ENCODE peak calls at places on chromosomes 5 and 9, in nine cellular contexts. One of them, this sample, is unnamed.

GRCh38 chr5:138596105-138596987 is 21.1 kb upstream of the HSPA9 start:
- DNase-seq in upper lobe of left lung: no peak
- DNase-seq in spleen: no peak
- DNase-seq in uterus: no peak
- DNase-seq in ovary: no peak
- DNase-seq in NB4: peak
- DNase-seq in transverse colon: no peak
- DNase-seq in lower leg skin: no peak
- DNase-seq in esophagus squamous epithelium: no peak
- DNase-seq in this sample: no peak

GRCh38 chr5:102681403-102681983 is 73.6 kb upstream of the PAM start:
- DNase-seq in ovary: peak
- DNase-seq in esophagus squamous epithelium: no peak
- DNase-seq in lower leg skin: no peak
- DNase-seq in spleen: no peak
- DNase-seq in uterus: peak
- DNase-seq in NB4: peak
- DNase-seq in upper lobe of left lung: no peak
- DNase-seq in transverse colon: peak
- DNase-seq in this sample: peak

GRCh38 chr5:176754376-176754942 is 55.9 kb upstream of the UNC5A start:
- DNase-seq in uterus: no peak
- DNase-seq in ovary: no peak
- DNase-seq in upper lobe of left lung: no peak
- DNase-seq in esophagus squamous epithelium: no peak
- DNase-seq in transverse colon: no peak
- DNase-seq in spleen: no peak
- DNase-seq in NB4: no peak
- DNase-seq in lower leg skin: no peak
- DNase-seq in this sample: no peak

GRCh38 chr5:139751236-139751635 is 44.4 kb upstream of the PSD2 start:
- DNase-seq in esophagus squamous epithelium: no peak
- DNase-seq in upper lobe of left lung: no peak
- DNase-seq in ovary: no peak
- DNase-seq in NB4: no peak
- DNase-seq in transverse colon: no peak
- DNase-seq in spleen: no peak
- DNase-seq in lower leg skin: no peak
- DNase-seq in uterus: no peak
- DNase-seq in this sample: no peak

GRCh38 chr9:96417610-96418073 is 528 bp downstream of the ZNF367 start:
- DNase-seq in upper lobe of left lung: peak
- DNase-seq in spleen: peak
- DNase-seq in lower leg skin: no peak
- DNase-seq in uterus: no peak
- DNase-seq in transverse colon: peak
- DNase-seq in esophagus squamous epithelium: no peak
- DNase-seq in NB4: no peak
- DNase-seq in ovary: peak
- DNase-seq in this sample: no peak

GRCh38 chr5:74063821-74064598 is 438.0 kb downstream of the ARHGEF28 start:
- DNase-seq in transverse colon: no peak
- DNase-seq in uterus: no peak
- DNase-seq in NB4: peak
- DNase-seq in spleen: no peak
- DNase-seq in ovary: no peak
- DNase-seq in upper lobe of left lung: no peak
- DNase-seq in lower leg skin: no peak
- DNase-seq in esophagus squamous epithelium: no peak
- DNase-seq in this sample: no peak

GRCh38 chr9:135128035-135128670 is 40.7 kb downstream of the OLFM1 start:
- DNase-seq in upper lobe of left lung: peak
- DNase-seq in ovary: no peak
- DNase-seq in spleen: no peak
- DNase-seq in esophagus squamous epithelium: no peak
- DNase-seq in lower leg skin: no peak
- DNase-seq in transverse colon: no peak
- DNase-seq in NB4: no peak
- DNase-seq in uterus: no peak
- DNase-seq in this sample: no peak

GRCh38 chr9:2291980-2292704 is 277.0 kb downstream of the SMARCA2 start:
- DNase-seq in lower leg skin: no peak
- DNase-seq in ovary: no peak
- DNase-seq in esophagus squamous epithelium: no peak
- DNase-seq in spleen: no peak
- DNase-seq in transverse colon: no peak
- DNase-seq in uterus: no peak
- DNase-seq in upper lobe of left lung: no peak
- DNase-seq in NB4: no peak
- DNase-seq in this sample: no peak

GRCh38 chr9:73269430-73270101 is 117.9 kb downstream of the ANXA1 start:
- DNase-seq in NB4: peak
- DNase-seq in ovary: no peak
- DNase-seq in uterus: no peak
- DNase-seq in lower leg skin: no peak
- DNase-seq in upper lobe of left lung: no peak
- DNase-seq in esophagus squamous epithelium: no peak
- DNase-seq in transverse colon: no peak
- DNase-seq in spleen: no peak
- DNase-seq in this sample: no peak

GRCh38 chr9:127523312-127523851 is 72.1 kb downstream of the LRSAM1 start:
- DNase-seq in uterus: no peak
- DNase-seq in spleen: no peak
- DNase-seq in transverse colon: no peak
- DNase-seq in NB4: peak
- DNase-seq in ovary: no peak
- DNase-seq in lower leg skin: no peak
- DNase-seq in esophagus squamous epithelium: no peak
- DNase-seq in upper lobe of left lung: no peak
- DNase-seq in this sample: no peak

GRCh38 chr5:13985736-13986418 is 41.4 kb upstream of the DNAH5 start:
- DNase-seq in esophagus squamous epithelium: no peak
- DNase-seq in ovary: no peak
- DNase-seq in upper lobe of left lung: no peak
- DNase-seq in transverse colon: no peak
- DNase-seq in NB4: no peak
- DNase-seq in spleen: no peak
- DNase-seq in lower leg skin: no peak
- DNase-seq in uterus: no peak
- DNase-seq in this sample: no peak

GRCh38 chr5:33558489-33558888 is 117.7 kb downstream of the TARS1 start:
- DNase-seq in upper lobe of left lung: no peak
- DNase-seq in lower leg skin: no peak
- DNase-seq in NB4: no peak
- DNase-seq in esophagus squamous epithelium: no peak
- DNase-seq in transverse colon: no peak
- DNase-seq in uterus: no peak
- DNase-seq in spleen: no peak
- DNase-seq in ovary: no peak
- DNase-seq in this sample: no peak

GRCh38 chr5:157581870-157582269 is 6.3 kb upstream of the ADAM19 start:
- DNase-seq in spleen: no peak
- DNase-seq in lower leg skin: no peak
- DNase-seq in ovary: no peak
- DNase-seq in uterus: no peak
- DNase-seq in NB4: no peak
- DNase-seq in upper lobe of left lung: no peak
- DNase-seq in esophagus squamous epithelium: no peak
- DNase-seq in transverse colon: no peak
- DNase-seq in this sample: no peak

DNA sequence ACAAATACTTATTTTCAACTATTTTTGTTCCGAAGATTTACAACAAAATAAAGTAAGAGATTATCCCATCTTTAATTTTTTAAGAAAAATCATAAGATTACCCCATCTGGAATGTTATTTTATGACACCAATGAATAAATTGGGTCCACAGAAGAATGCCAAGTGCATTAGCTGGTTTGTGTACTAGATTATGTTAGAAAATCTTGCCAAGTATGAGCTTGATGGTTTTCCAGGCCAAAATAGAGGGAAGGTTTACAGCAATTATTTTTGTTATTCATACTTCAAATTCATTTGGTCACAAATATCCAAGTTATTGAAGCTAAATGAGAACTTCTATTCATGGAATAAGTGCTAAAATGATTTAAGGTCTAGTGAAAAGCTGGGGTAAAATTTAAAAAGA is 109.4 kb upstream of the DMRTA1 start:
- DNase-seq in lower leg skin: no peak
- DNase-seq in esophagus squamous epithelium: no peak
- DNase-seq in ovary: no peak
- DNase-seq in spleen: no peak
- DNase-seq in uterus: no peak
- DNase-seq in NB4: no peak
- DNase-seq in upper lobe of left lung: no peak
- DNase-seq in transverse colon: no peak
- DNase-seq in this sample: no peak
- TF ChIP-seq CTCF in lower leg skin: no peak
- TF ChIP-seq CTCF in esophagus squamous epithelium: no peak
- TF ChIP-seq CTCF in ovary: no peak
- TF ChIP-seq CTCF in spleen: no peak
- TF ChIP-seq CTCF in uterus: no peak
- TF ChIP-seq CTCF in NB4: no peak
- TF ChIP-seq CTCF in upper lobe of left lung: no peak
- TF ChIP-seq CTCF in transverse colon: no peak
- TF ChIP-seq CTCF in this sample: no peak

GRCh38 chr9:35533398-35533797 is 43.5 kb downstream of the RUSC2 start:
- DNase-seq in uterus: no peak
- DNase-seq in transverse colon: no peak
- DNase-seq in spleen: no peak
- DNase-seq in upper lobe of left lung: no peak
- DNase-seq in lower leg skin: no peak
- DNase-seq in ovary: no peak
- DNase-seq in esophagus squamous epithelium: no peak
- DNase-seq in NB4: no peak
- DNase-seq in this sample: no peak

GRCh38 chr9:35538361-35539234 is 48.7 kb downstream of the RUSC2 start:
- DNase-seq in NB4: peak
- DNase-seq in uterus: peak
- DNase-seq in spleen: peak
- DNase-seq in ovary: peak
- DNase-seq in transverse colon: peak
- DNase-seq in esophagus squamous epithelium: no peak
- DNase-seq in lower leg skin: peak
- DNase-seq in upper lobe of left lung: peak
- DNase-seq in this sample: no peak

GRCh38 chr9:35540315-35540714 is 50.4 kb downstream of the RUSC2 start:
- DNase-seq in transverse colon: no peak
- DNase-seq in NB4: no peak
- DNase-seq in ovary: no peak
- DNase-seq in upper lobe of left lung: no peak
- DNase-seq in uterus: no peak
- DNase-seq in spleen: no peak
- DNase-seq in esophagus squamous epithelium: no peak
- DNase-seq in lower leg skin: no peak
- DNase-seq in this sample: no peak

DNA sequence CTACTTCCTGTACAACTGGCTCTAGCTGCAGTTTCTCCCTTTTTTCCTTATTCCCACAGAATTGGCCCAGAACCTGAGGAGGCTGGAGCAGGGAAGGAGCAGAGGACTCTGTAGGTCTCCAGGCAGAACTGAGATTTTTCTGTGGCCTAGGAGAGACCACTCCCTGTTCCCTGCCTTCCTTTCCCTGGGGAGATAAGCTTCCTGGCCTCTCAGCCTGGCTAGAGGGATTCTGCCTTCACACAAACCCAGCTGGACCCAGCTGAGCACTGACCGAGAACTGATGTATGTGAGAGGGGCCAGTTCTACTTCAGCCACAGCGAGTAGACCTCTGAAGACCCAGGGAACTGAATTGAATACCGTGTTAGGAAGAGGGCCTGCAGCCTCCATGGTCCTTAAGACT is 48.0 kb downstream of the RUSC2 start:
- DNase-seq in uterus: no peak
- DNase-seq in spleen: no peak
- DNase-seq in NB4: no peak
- DNase-seq in ovary: peak
- DNase-seq in esophagus squamous epithelium: no peak
- DNase-seq in transverse colon: no peak
- DNase-seq in lower leg skin: peak
- DNase-seq in upper lobe of left lung: no peak
- DNase-seq in this sample: no peak
- H3K4me3 ChIP-seq in uterus: no peak
- H3K4me3 ChIP-seq in spleen: no peak
- H3K4me3 ChIP-seq in NB4: no peak
- H3K4me3 ChIP-seq in ovary: no peak
- H3K4me3 ChIP-seq in esophagus squamous epithelium: no peak
- H3K4me3 ChIP-seq in transverse colon: no peak
- H3K4me3 ChIP-seq in lower leg skin: no peak
- H3K4me3 ChIP-seq in upper lobe of left lung: no peak
- H3K4me3 ChIP-seq in this sample: no peak

DNA sequence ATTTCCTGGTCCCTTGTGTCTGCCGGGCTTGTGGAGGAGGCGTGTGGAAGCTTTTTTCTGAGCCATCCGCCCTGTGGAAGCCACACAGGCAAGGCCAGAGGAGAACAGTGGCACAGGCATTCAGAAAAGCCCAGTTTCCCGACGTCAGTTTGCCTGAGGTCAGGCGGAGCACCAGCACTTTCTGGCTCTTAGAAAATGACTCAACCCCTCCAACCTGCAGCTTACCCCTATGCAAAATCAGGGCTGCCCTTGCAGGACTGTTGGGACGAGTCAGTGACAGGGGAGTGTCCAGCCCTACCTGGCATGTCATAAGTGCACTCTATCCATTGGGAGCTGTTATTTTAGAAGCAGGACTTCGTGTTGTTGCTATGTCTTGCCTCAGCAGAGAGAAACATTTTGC is 216.0 kb downstream of the NR3C1 start:
- DNase-seq in NB4: no peak
- DNase-seq in transverse colon: no peak
- DNase-seq in lower leg skin: no peak
- DNase-seq in uterus: no peak
- DNase-seq in ovary: no peak
- DNase-seq in spleen: no peak
- DNase-seq in esophagus squamous epithelium: no peak
- DNase-seq in upper lobe of left lung: no peak
- DNase-seq in this sample: no peak
- TF ChIP-seq POLR2A in NB4: no peak
- TF ChIP-seq POLR2A in transverse colon: no peak
- TF ChIP-seq POLR2A in lower leg skin: no peak
- TF ChIP-seq POLR2A in uterus: no peak
- TF ChIP-seq POLR2A in ovary: no peak
- TF ChIP-seq POLR2A in spleen: no peak
- TF ChIP-seq POLR2A in esophagus squamous epithelium: no peak
- TF ChIP-seq POLR2A in upper lobe of left lung: no peak
- TF ChIP-seq POLR2A in this sample: no peak

GRCh38 chr9:75201480-75202209 is 113.3 kb downstream of the OSTF1 start:
- DNase-seq in spleen: no peak
- DNase-seq in transverse colon: no peak
- DNase-seq in NB4: no peak
- DNase-seq in esophagus squamous epithelium: no peak
- DNase-seq in lower leg skin: no peak
- DNase-seq in uterus: no peak
- DNase-seq in upper lobe of left lung: no peak
- DNase-seq in ovary: no peak
- DNase-seq in this sample: no peak

GRCh38 chr9:75200892-75201470 is 112.7 kb downstream of the OSTF1 start:
- DNase-seq in lower leg skin: no peak
- DNase-seq in ovary: no peak
- DNase-seq in esophagus squamous epithelium: no peak
- DNase-seq in transverse colon: no peak
- DNase-seq in upper lobe of left lung: no peak
- DNase-seq in uterus: no peak
- DNase-seq in NB4: peak
- DNase-seq in spleen: no peak
- DNase-seq in this sample: no peak

GRCh38 chr9:75197521-75197920 is 109.2 kb downstream of the OSTF1 start:
- DNase-seq in ovary: no peak
- DNase-seq in esophagus squamous epithelium: no peak
- DNase-seq in lower leg skin: no peak
- DNase-seq in NB4: no peak
- DNase-seq in uterus: no peak
- DNase-seq in upper lobe of left lung: no peak
- DNase-seq in spleen: no peak
- DNase-seq in transverse colon: no peak
- DNase-seq in this sample: no peak

GRCh38 chr9:75198436-75198835 is 110.1 kb downstream of the OSTF1 start:
- DNase-seq in spleen: no peak
- DNase-seq in lower leg skin: no peak
- DNase-seq in esophagus squamous epithelium: no peak
- DNase-seq in NB4: no peak
- DNase-seq in ovary: no peak
- DNase-seq in upper lobe of left lung: peak
- DNase-seq in transverse colon: no peak
- DNase-seq in uterus: no peak
- DNase-seq in this sample: no peak
- TF ChIP-seq CTCF in spleen: no peak
- TF ChIP-seq CTCF in lower leg skin: no peak
- TF ChIP-seq CTCF in esophagus squamous epithelium: no peak
- TF ChIP-seq CTCF in NB4: peak
- TF ChIP-seq CTCF in ovary: no peak
- TF ChIP-seq CTCF in upper lobe of left lung: no peak
- TF ChIP-seq CTCF in transverse colon: no peak
- TF ChIP-seq CTCF in uterus: no peak
- TF ChIP-seq CTCF in this sample: no peak